ENCODE peak calls at places on chromosomes 13 and 19, in five cellular contexts. U is AG09319, K is ovary, E is AG10803, S is nephron progenitor cell. X is an unnamed sample.

GRCh38 chr13:112850273-112850672 is 118.7 kb upstream of the MCF2L start:
- DNase-seq in U (no peak), K (no peak), E (no peak), S (no peak), X (no peak)

GRCh38 chr13:75489502-75490263 is 7.7 kb upstream of the TBC1D4 start:
- DNase-seq in U (peak; percentile 45), K (no peak), E (peak; percentile 82), S (no peak), X (no peak)

GRCh38 chr19:34534206-34534605 is 52.6 kb downstream of the WTIP start:
- DNase-seq in U (no peak), K (no peak), E (no peak), S (no peak), X (no peak)

GRCh38 chr13:113245858-113246791 is 36.7 kb downstream of the CUL4A start:
- DNase-seq in U (no peak), K (no peak), E (peak; percentile 3), S (peak; percentile 16), X (peak; percentile 18)

GRCh38 chr13:99224019-99224418 is 23.4 kb downstream of the UBAC2 start:
- DNase-seq in U (no peak), K (no peak), E (no peak), S (no peak), X (no peak)

GRCh38 chr19:32318884-32319520 is 26.4 kb upstream of the ZNF507 start:
- DNase-seq in U (no peak), K (no peak), E (no peak), S (peak; percentile 37), X (peak; percentile 53)

GRCh38 chr13:76016799-76017198 is 380.7 kb downstream of the LMO7 start:
- DNase-seq in U (no peak), K (no peak), E (peak; percentile 19), S (peak; percentile 7), X (peak; percentile 51)

GRCh38 chr13:93559718-93560117 is 333.1 kb downstream of the GPC6 start:
- DNase-seq in U (no peak), K (no peak), E (peak; percentile 17), S (no peak), X (no peak)

GRCh38 chr13:91054902-91055301 is 292.6 kb upstream of the MIR17HG start:
- DNase-seq in U (no peak), K (no peak), E (no peak), S (no peak), X (no peak)

GRCh38 chr13:73189365-73189764 is 130.6 kb downstream of the KLF5 start:
- DNase-seq in U (no peak), K (no peak), E (no peak), S (no peak), X (no peak)

GRCh38 chr19:41352609-41353465 is 885 bp downstream of the TGFB1 start:
- DNase-seq in U (no peak), K (peak; percentile 66), E (peak; percentile 45), S (peak; percentile 75), X (peak; percentile 75)

GRCh38 chr13:86051134-86052103 is 252.2 kb upstream of the SLITRK6 start:
- DNase-seq in U (no peak), K (no peak), E (no peak), S (no peak), X (no peak)

GRCh38 chr13:85013006-85013405 is 786.2 kb downstream of the SLITRK6 start:
- DNase-seq in U (no peak), K (no peak), E (no peak), S (no peak), X (no peak)

GRCh38 chr13:63110431-63110830 is 1694.8 kb upstream of the PCDH20 start:
- DNase-seq in U (peak; percentile 42), K (no peak), E (no peak), S (no peak), X (no peak)

GRCh38 chr19:13521066-13521465 is 14.8 kb upstream of the CACNA1A start:
- DNase-seq in U (no peak), K (no peak), E (no peak), S (no peak), X (no peak)

GRCh38 chr19:13530720-13531119 is 24.4 kb upstream of the CACNA1A start:
- DNase-seq in U (no peak), K (no peak), E (no peak), S (no peak), X (no peak)

GRCh38 chr19:13526552-13526951 is 20.3 kb upstream of the CACNA1A start:
- DNase-seq in U (no peak), K (no peak), E (peak; percentile 5), S (peak; percentile 40), X (no peak)
- TF ChIP-seq CTCF in U (peak; percentile 18), K (no peak), E (peak; percentile 41), S (peak; percentile 24), X (peak; percentile 50)

GRCh38 chr13:103539721-103540120 is 473.5 kb upstream of the SLC10A2 start:
- DNase-seq in U (no peak), K (no peak), E (no peak), S (no peak), X (no peak)

GRCh38 chr13:103542648-103543047 is 476.4 kb upstream of the SLC10A2 start:
- DNase-seq in U (no peak), K (no peak), E (no peak), S (no peak), X (no peak)

GRCh38 chr13:103537616-103538015 is 471.4 kb upstream of the SLC10A2 start:
- DNase-seq in U (no peak), K (no peak), E (no peak), S (no peak), X (no peak)

GRCh38 chr13:103540394-103540793 is 474.2 kb upstream of the SLC10A2 start:
- DNase-seq in U (no peak), K (no peak), E (no peak), S (no peak), X (no peak)

GRCh38 chr13:103539265-103539664 is 473.0 kb upstream of the SLC10A2 start:
- DNase-seq in U (no peak), K (no peak), E (no peak), S (peak; percentile 56), X (peak; percentile 5)
- TF ChIP-seq CTCF in U (no peak), K (no peak), E (no peak), S (no peak), X (no peak)

GRCh38 chr19:17079710-17080440 is 4.3 kb downstream of the MYO9B start:
- DNase-seq in U (peak; percentile 94), K (no peak), E (peak; percentile 98), S (no peak), X (no peak)
- TF ChIP-seq CTCF in U (peak; percentile 74), K (no peak), E (peak; percentile 82), S (no peak), X (no peak)

GRCh38 chr19:29724102-29724641 is 9.1 kb upstream of the C19orf12 start:
- DNase-seq in U (no peak), K (no peak), E (no peak), S (peak; percentile 37), X (peak; percentile 46)
- TF ChIP-seq CTCF in U (no peak), K (no peak), E (no peak), S (no peak), X (no peak)

DNA sequence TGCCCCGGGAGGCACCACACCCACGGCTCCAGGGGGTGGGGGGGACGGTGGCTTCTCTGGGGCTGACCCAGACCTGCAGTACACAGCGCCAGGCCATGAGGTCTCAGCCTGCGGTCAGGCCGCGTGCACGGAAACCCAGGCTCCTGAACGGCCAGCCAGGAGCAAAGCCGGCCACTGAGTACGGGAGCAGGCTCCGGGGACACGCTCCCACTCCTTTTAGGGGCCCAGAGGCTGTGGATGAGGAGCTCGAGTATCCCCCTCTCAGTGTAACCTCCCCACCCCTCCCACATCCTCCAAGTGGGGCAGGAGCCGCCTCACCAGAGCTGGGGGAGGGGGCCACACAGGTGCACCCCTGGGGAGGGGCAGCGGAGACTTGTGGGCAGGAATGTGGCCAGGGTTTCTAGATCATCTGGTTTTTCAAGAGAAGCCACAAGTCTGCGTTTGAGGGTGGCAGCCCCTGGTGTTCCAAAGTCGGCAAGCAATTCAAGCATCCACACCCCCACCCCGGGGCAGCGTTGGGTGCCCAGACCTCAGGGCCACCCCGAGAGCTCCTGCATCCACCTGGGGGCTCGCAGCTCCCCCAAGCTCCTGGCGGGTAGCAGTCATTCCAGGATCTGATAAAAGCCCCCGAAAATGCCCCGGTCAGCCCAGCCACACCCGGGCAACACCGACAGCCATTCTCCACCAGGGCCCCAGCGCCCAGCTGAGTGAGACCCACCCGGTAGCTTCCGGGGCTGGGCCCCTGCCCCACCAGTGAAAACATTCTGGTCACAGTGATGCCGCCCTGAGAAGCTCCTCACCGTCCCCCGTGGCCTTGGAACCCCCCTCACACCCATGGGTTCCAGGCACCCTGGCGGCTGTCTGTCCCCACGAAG is 6.1 kb downstream of the SBNO2 start:
- DNase-seq in U (no peak), K (peak; percentile 42), E (no peak), S (no peak), X (no peak)
- TF ChIP-seq CTCF in U (no peak), K (no peak), E (no peak), S (no peak), X (no peak)

GRCh38 chr13:94968040-94968756 is 255.9 kb upstream of the SOX21 start:
- DNase-seq in U (no peak), K (peak; percentile 27), E (no peak), S (peak; percentile 71), X (peak; percentile 46)

GRCh38 chr13:94972262-94972661 is 259.9 kb upstream of the SOX21 start:
- DNase-seq in U (no peak), K (no peak), E (no peak), S (no peak), X (no peak)

GRCh38 chr13:94966380-94966779 is 254.0 kb upstream of the SOX21 start:
- DNase-seq in U (no peak), K (no peak), E (no peak), S (no peak), X (no peak)

GRCh38 chr13:94968757-94969086 is 256.4 kb upstream of the SOX21 start:
- DNase-seq in U (no peak), K (no peak), E (no peak), S (no peak), X (no peak)

GRCh38 chr13:94967183-94968039 is 255.1 kb upstream of the SOX21 start:
- DNase-seq in U (no peak), K (peak; percentile 24), E (no peak), S (peak; percentile 72), X (peak; percentile 52)
- TF ChIP-seq CTCF in U (no peak), K (no peak), E (no peak), S (no peak), X (no peak)

DNA sequence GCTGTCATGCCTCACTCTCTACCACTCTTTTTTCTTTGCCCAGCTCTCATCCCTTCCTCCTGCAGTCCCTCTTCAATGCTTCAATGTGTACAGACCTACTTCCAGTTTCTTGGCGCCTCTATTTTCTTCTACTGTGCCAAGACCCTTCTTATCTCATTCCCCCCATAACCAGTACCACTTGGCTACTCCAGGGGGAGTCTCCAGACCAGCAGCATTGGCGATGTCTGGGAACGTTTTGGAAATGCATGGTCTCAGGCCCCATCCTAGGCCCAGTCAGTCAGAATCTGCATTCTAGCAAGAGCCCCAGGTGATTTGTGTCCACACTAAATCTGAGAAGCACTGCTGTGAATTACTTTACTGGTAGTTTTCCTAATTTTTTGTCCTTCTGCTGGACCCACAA is 198.2 kb downstream of the SLC7A1 start:
- DNase-seq in U (no peak), K (no peak), E (no peak), S (no peak), X (no peak)
- TF ChIP-seq CTCF in U (no peak), K (no peak), E (peak; percentile 14), S (no peak), X (no peak)